ENCODE peak calls at places on chromosomes 13 and 19, in five cellular contexts. One of them, this sample, is unnamed.

GRCh38 chr13:101144808-101145419 is 271.4 kb downstream of the NALCN start:
- DNase-seq in psoas muscle: no peak
- DNase-seq in upper lobe of right lung: no peak
- DNase-seq in CD4-positive, alpha-beta T cell: no peak
- DNase-seq in endothelial cell: peak
- DNase-seq in this sample: no peak

GRCh38 chr13:99376132-99376531 is 68.9 kb upstream of the GPR183 start:
- DNase-seq in endothelial cell: no peak
- DNase-seq in psoas muscle: no peak
- DNase-seq in CD4-positive, alpha-beta T cell: no peak
- DNase-seq in upper lobe of right lung: no peak
- DNase-seq in this sample: peak

GRCh38 chr13:95893861-95894260 is 159.3 kb downstream of the UGGT2 start:
- DNase-seq in endothelial cell: no peak
- DNase-seq in CD4-positive, alpha-beta T cell: no peak
- DNase-seq in upper lobe of right lung: no peak
- DNase-seq in psoas muscle: no peak
- DNase-seq in this sample: no peak

GRCh38 chr19:1106841-1107654 is 3.3 kb downstream of the GPX4 start:
- DNase-seq in upper lobe of right lung: no peak
- DNase-seq in endothelial cell: no peak
- DNase-seq in CD4-positive, alpha-beta T cell: no peak
- DNase-seq in psoas muscle: no peak
- DNase-seq in this sample: no peak

GRCh38 chr19:13850910-13851753 is 25.8 kb upstream of the NANOS3 start:
- DNase-seq in CD4-positive, alpha-beta T cell: peak
- DNase-seq in psoas muscle: peak
- DNase-seq in endothelial cell: no peak
- DNase-seq in upper lobe of right lung: peak
- DNase-seq in this sample: peak

GRCh38 chr13:111177081-111177711 is 62.1 kb downstream of the ARHGEF7 start:
- DNase-seq in CD4-positive, alpha-beta T cell: peak
- DNase-seq in upper lobe of right lung: no peak
- DNase-seq in endothelial cell: no peak
- DNase-seq in psoas muscle: peak
- DNase-seq in this sample: no peak

GRCh38 chr19:18488838-18489626 is 32.8 kb downstream of the ELL start:
- DNase-seq in psoas muscle: no peak
- DNase-seq in endothelial cell: peak
- DNase-seq in CD4-positive, alpha-beta T cell: no peak
- DNase-seq in upper lobe of right lung: no peak
- DNase-seq in this sample: no peak

GRCh38 chr13:92640936-92641335 is 585.7 kb upstream of the GPC6 start:
- DNase-seq in CD4-positive, alpha-beta T cell: no peak
- DNase-seq in psoas muscle: no peak
- DNase-seq in upper lobe of right lung: no peak
- DNase-seq in endothelial cell: no peak
- DNase-seq in this sample: no peak

GRCh38 chr13:41463823-41464602 is 6.7 kb downstream of the RGCC start:
- DNase-seq in endothelial cell: no peak
- DNase-seq in CD4-positive, alpha-beta T cell: no peak
- DNase-seq in upper lobe of right lung: no peak
- DNase-seq in psoas muscle: no peak
- DNase-seq in this sample: no peak

GRCh38 chr19:18414504-18415176 is 4.6 kb upstream of the SSBP4 start:
- DNase-seq in upper lobe of right lung: peak
- DNase-seq in endothelial cell: no peak
- DNase-seq in CD4-positive, alpha-beta T cell: no peak
- DNase-seq in psoas muscle: no peak
- DNase-seq in this sample: peak

GRCh38 chr13:23541221-23541620 is 29.0 kb upstream of the TNFRSF19 start:
- DNase-seq in endothelial cell: no peak
- DNase-seq in CD4-positive, alpha-beta T cell: no peak
- DNase-seq in upper lobe of right lung: no peak
- DNase-seq in psoas muscle: no peak
- DNase-seq in this sample: no peak

GRCh38 chr19:46133101-46133627 is 8.7 kb upstream of the IGFL3 start:
- DNase-seq in CD4-positive, alpha-beta T cell: no peak
- DNase-seq in psoas muscle: no peak
- DNase-seq in upper lobe of right lung: no peak
- DNase-seq in endothelial cell: peak
- DNase-seq in this sample: no peak

GRCh38 chr19:49092686-49093085 is 7.4 kb downstream of the SNRNP70 start:
- DNase-seq in psoas muscle: no peak
- DNase-seq in upper lobe of right lung: no peak
- DNase-seq in CD4-positive, alpha-beta T cell: no peak
- DNase-seq in endothelial cell: no peak
- DNase-seq in this sample: no peak

GRCh38 chr13:41313117-41313516 is 2.0 kb downstream of the NAA16 start:
- DNase-seq in upper lobe of right lung: no peak
- DNase-seq in CD4-positive, alpha-beta T cell: no peak
- DNase-seq in psoas muscle: no peak
- DNase-seq in endothelial cell: no peak
- DNase-seq in this sample: no peak

GRCh38 chr13:20831254-20831653 is 57.5 kb upstream of the EEF1AKMT1 start:
- DNase-seq in psoas muscle: no peak
- DNase-seq in CD4-positive, alpha-beta T cell: no peak
- DNase-seq in endothelial cell: no peak
- DNase-seq in upper lobe of right lung: no peak
- DNase-seq in this sample: no peak

GRCh38 chr19:21767065-21767800 is at the start of gene ZNF100:
- DNase-seq in psoas muscle: peak
- DNase-seq in CD4-positive, alpha-beta T cell: peak
- DNase-seq in upper lobe of right lung: peak
- DNase-seq in endothelial cell: peak
- DNase-seq in this sample: peak
- TF ChIP-seq CTCF in psoas muscle: no peak
- TF ChIP-seq CTCF in CD4-positive, alpha-beta T cell: no peak
- TF ChIP-seq CTCF in upper lobe of right lung: no peak
- TF ChIP-seq CTCF in endothelial cell: no peak
- TF ChIP-seq CTCF in this sample: no peak

GRCh38 chr13:81172603-81173002 is 831.7 kb upstream of the SPRY2 start:
- DNase-seq in endothelial cell: no peak
- DNase-seq in psoas muscle: no peak
- DNase-seq in upper lobe of right lung: no peak
- DNase-seq in CD4-positive, alpha-beta T cell: no peak
- DNase-seq in this sample: no peak

GRCh38 chr13:81171065-81171647 is 830.2 kb upstream of the SPRY2 start:
- DNase-seq in psoas muscle: no peak
- DNase-seq in CD4-positive, alpha-beta T cell: no peak
- DNase-seq in upper lobe of right lung: no peak
- DNase-seq in endothelial cell: no peak
- DNase-seq in this sample: no peak
- TF ChIP-seq CTCF in psoas muscle: peak
- TF ChIP-seq CTCF in CD4-positive, alpha-beta T cell: no peak
- TF ChIP-seq CTCF in upper lobe of right lung: peak
- TF ChIP-seq CTCF in endothelial cell: peak
- TF ChIP-seq CTCF in this sample: peak

DNA sequence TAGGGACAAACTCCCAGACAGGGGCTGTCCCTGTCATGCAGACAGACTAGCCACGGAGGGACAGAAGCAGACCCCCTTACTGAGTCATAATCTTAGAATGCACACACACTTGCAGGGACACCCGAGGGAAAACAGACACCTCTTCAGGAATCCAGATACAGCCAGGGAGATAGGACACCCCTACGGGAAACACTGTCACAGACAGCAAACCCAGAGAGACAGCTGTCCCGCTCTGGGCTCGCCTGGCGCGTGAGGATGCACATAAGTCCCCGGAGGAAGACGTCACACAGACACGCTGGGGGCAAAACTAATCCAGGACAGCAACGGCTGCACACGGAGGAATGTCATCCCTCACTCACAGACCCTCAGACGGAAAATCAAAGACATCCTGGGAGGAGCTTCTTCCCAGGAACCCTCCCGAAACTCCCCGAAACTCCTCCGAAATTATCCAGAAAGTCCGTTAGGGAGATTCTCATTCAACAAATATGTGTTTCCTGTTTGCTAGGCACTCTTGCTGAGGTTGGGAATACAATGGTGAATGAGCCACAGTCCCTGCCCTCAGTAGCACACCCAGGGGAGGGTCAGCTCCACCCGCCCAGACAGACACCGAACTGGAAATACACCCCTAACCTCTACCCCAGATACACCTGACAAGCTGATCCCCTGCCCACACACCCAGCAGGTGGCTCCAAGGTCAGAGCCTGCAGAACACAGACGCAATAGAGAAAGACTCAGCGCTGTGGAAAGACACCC is 15.2 kb upstream of the TOMM40 start:
- DNase-seq in CD4-positive, alpha-beta T cell: no peak
- DNase-seq in endothelial cell: no peak
- DNase-seq in psoas muscle: no peak
- DNase-seq in upper lobe of right lung: no peak
- DNase-seq in this sample: no peak
- TF ChIP-seq CTCF in CD4-positive, alpha-beta T cell: no peak
- TF ChIP-seq CTCF in endothelial cell: no peak
- TF ChIP-seq CTCF in psoas muscle: no peak
- TF ChIP-seq CTCF in upper lobe of right lung: no peak
- TF ChIP-seq CTCF in this sample: no peak

GRCh38 chr19:23346696-23347095 is 48.6 kb downstream of the ZNF91 start:
- DNase-seq in CD4-positive, alpha-beta T cell: no peak
- DNase-seq in upper lobe of right lung: no peak
- DNase-seq in psoas muscle: no peak
- DNase-seq in endothelial cell: no peak
- DNase-seq in this sample: no peak

GRCh38 chr19:23351806-23352205 is 43.5 kb downstream of the ZNF91 start:
- DNase-seq in psoas muscle: no peak
- DNase-seq in upper lobe of right lung: no peak
- DNase-seq in endothelial cell: no peak
- DNase-seq in CD4-positive, alpha-beta T cell: no peak
- DNase-seq in this sample: no peak

GRCh38 chr19:23343434-23344010 is 51.7 kb downstream of the ZNF91 start:
- DNase-seq in upper lobe of right lung: no peak
- DNase-seq in CD4-positive, alpha-beta T cell: no peak
- DNase-seq in psoas muscle: no peak
- DNase-seq in endothelial cell: no peak
- DNase-seq in this sample: no peak

GRCh38 chr19:23345838-23346237 is 49.4 kb downstream of the ZNF91 start:
- DNase-seq in upper lobe of right lung: no peak
- DNase-seq in CD4-positive, alpha-beta T cell: no peak
- DNase-seq in endothelial cell: no peak
- DNase-seq in psoas muscle: no peak
- DNase-seq in this sample: no peak
- TF ChIP-seq CTCF in upper lobe of right lung: no peak
- TF ChIP-seq CTCF in CD4-positive, alpha-beta T cell: no peak
- TF ChIP-seq CTCF in endothelial cell: peak
- TF ChIP-seq CTCF in psoas muscle: no peak
- TF ChIP-seq CTCF in this sample: no peak

DNA sequence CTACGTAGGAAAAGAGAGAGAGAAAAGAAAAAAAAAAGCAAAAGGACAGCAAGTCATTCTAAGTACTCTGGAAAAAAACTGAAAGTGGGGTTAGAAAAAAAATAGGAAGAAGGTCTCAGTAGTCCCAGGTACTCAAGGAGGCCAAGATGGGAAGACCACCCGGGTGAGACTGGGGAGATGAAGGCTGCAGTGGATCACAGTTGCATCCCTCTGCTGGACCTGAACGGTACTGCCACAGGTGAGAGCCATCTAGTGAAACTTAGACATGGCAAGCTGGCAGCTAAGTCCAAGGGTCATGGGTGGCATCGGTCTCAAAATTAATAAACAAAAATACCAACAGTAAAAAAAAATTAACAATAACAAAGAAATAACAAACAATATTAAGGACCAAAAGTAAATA is 41.0 kb upstream of the ZNF91 start:
- DNase-seq in CD4-positive, alpha-beta T cell: no peak
- DNase-seq in endothelial cell: no peak
- DNase-seq in psoas muscle: no peak
- DNase-seq in upper lobe of right lung: no peak
- DNase-seq in this sample: no peak
- TF ChIP-seq CTCF in CD4-positive, alpha-beta T cell: no peak
- TF ChIP-seq CTCF in endothelial cell: no peak
- TF ChIP-seq CTCF in psoas muscle: no peak
- TF ChIP-seq CTCF in upper lobe of right lung: no peak
- TF ChIP-seq CTCF in this sample: no peak